ENCODE peak calls at places on chromosome 20, in six cellular contexts. L is transverse colon, G is upper lobe of left lung, M is stomach, A is esophagus muscularis mucosa, N is GM12878. X is an unnamed sample.

GRCh38 chr20:58891076-58891685 is 38.7 kb downstream of the GNAS start:
- DNase-seq in L (peak), N (no peak), G (peak), A (no peak), M (peak), X (peak)

GRCh38 chr20:46967647-46968046 is 73.0 kb downstream of the EYA2 start:
- DNase-seq in N (no peak), A (no peak), G (no peak), M (no peak), L (no peak), X (no peak)

GRCh38 chr20:38842558-38842981 is 37.1 kb downstream of the PPP1R16B start:
- DNase-seq in N (peak), M (peak), A (no peak), G (no peak), L (peak), X (no peak)

GRCh38 chr20:35568645-35569044 is 26.8 kb downstream of the ERGIC3 start:
- DNase-seq in L (peak), G (no peak), N (no peak), A (no peak), M (no peak), X (no peak)

GRCh38 chr20:11101243-11101642 is 427.4 kb upstream of the JAG1 start:
- DNase-seq in A (no peak), M (no peak), N (no peak), G (no peak), L (no peak), X (no peak)

GRCh38 chr20:17227199-17227535 is 327 bp downstream of the PCSK2 start:
- DNase-seq in M (no peak), N (no peak), L (no peak), A (no peak), G (no peak), X (no peak)

GRCh38 chr20:47276856-47277541 is 79.5 kb downstream of the ZMYND8 start:
- DNase-seq in G (peak), L (no peak), M (peak), N (no peak), A (no peak), X (peak)

GRCh38 chr20:13220194-13220856 is 749 bp upstream of the ISM1 start:
- DNase-seq in A (no peak), L (peak), M (peak), G (peak), N (no peak), X (peak)

GRCh38 chr20:9022361-9022760 is 46.5 kb upstream of the PLCB4 start:
- DNase-seq in G (no peak), A (no peak), L (no peak), M (no peak), N (no peak), X (no peak)

GRCh38 chr20:47336013-47336754 is 20.3 kb downstream of the ZMYND8 start:
- DNase-seq in G (no peak), M (no peak), N (no peak), L (peak), A (no peak), X (peak)

GRCh38 chr20:55641497-55641896 is 363.8 kb downstream of the CBLN4 start:
- DNase-seq in A (no peak), G (no peak), M (no peak), N (no peak), L (no peak), X (no peak)

GRCh38 chr20:50385733-50386640 is 124.2 kb upstream of the PTPN1 start:
- DNase-seq in A (no peak), G (peak), M (no peak), N (no peak), L (no peak), X (no peak)

GRCh38 chr20:1003920-1004697 is 2.0 kb upstream of the RSPO4 start:
- DNase-seq in G (no peak), M (no peak), L (no peak), N (no peak), A (no peak), X (peak)

GRCh38 chr20:51131806-51132205 is 108.9 kb upstream of the KCNG1 start:
- DNase-seq in G (no peak), A (no peak), M (no peak), N (no peak), L (no peak), X (no peak)

GRCh38 chr20:47231382-47232042 is 125.0 kb downstream of the ZMYND8 start:
- DNase-seq in G (no peak), A (no peak), L (no peak), M (no peak), N (no peak), X (no peak)

GRCh38 chr20:24959591-24960301 is 10.7 kb downstream of the CST7 start:
- DNase-seq in G (no peak), M (peak), A (no peak), L (no peak), N (no peak), X (peak)

GRCh38 chr20:57461726-57462125 is 63.2 kb downstream of the CTCFL start:
- DNase-seq in A (no peak), G (no peak), N (no peak), L (no peak), M (no peak), X (no peak)

GRCh38 chr20:36149469-36149868 is 5.1 kb upstream of the EPB41L1 start:
- DNase-seq in G (peak), A (no peak), L (no peak), M (peak), N (no peak), X (no peak)

GRCh38 chr20:32457476-32457986 is 99.4 kb downstream of the ASXL1 start:
- DNase-seq in N (no peak), M (peak), G (peak), L (no peak), A (no peak), X (peak)

GRCh38 chr20:6583134-6583738 is 184.2 kb upstream of the BMP2 start:
- DNase-seq in M (peak), G (no peak), A (no peak), N (peak), L (peak), X (peak)

GRCh38 chr20:51462566-51463276 is 79.8 kb downstream of the NFATC2 start:
- DNase-seq in M (no peak), G (peak), L (peak), A (no peak), N (no peak), X (peak)

GRCh38 chr20:7859371-7859802 is 80.9 kb downstream of the HAO1 start:
- DNase-seq in M (no peak), L (no peak), N (peak), A (no peak), G (no peak), X (no peak)

GRCh38 chr20:35473684-35474083 is 18.3 kb downstream of the CEP250 start:
- DNase-seq in N (no peak), G (no peak), A (no peak), M (no peak), L (no peak), X (no peak)

GRCh38 chr20:34262488-34263288 is 21.5 kb downstream of the ASIP start:
- DNase-seq in N (no peak), A (no peak), L (peak), G (no peak), M (peak), X (peak)

GRCh38 chr20:36344517-36345132 is 38.5 kb downstream of the DLGAP4 start:
- DNase-seq in L (peak), A (no peak), N (no peak), G (no peak), M (peak), X (no peak)

GRCh38 chr20:37042986-37043972 is 52.5 kb downstream of the RBL1 start:
- DNase-seq in A (no peak), M (no peak), L (peak), G (peak), N (peak), X (no peak)

GRCh38 chr20:17680836-17681740 is 954 bp downstream of the RRBP1 start:
- DNase-seq in L (peak), M (peak), A (no peak), G (peak), N (no peak), X (peak)

GRCh38 chr20:33859157-33859695 is 48.1 kb downstream of the CHMP4B start:
- DNase-seq in L (peak), N (no peak), M (no peak), G (no peak), A (no peak), X (no peak)

GRCh38 chr20:57540889-57541288 is 15.9 kb upstream of the CTCFL start:
- DNase-seq in A (no peak), L (peak), G (no peak), N (no peak), M (peak), X (peak)

GRCh38 chr20:9999660-10000059 is 35.1 kb upstream of the ANKEF1 start:
- DNase-seq in M (no peak), L (no peak), N (no peak), A (no peak), G (no peak), X (no peak)

GRCh38 chr20:16573011-16573965 is at the start of gene KIF16B:
- DNase-seq in N (peak), A (peak), G (peak), M (peak), L (peak), X (peak)

GRCh38 chr20:7980332-7981046 is 39.1 kb downstream of the TMX4 start:
- DNase-seq in L (no peak), M (no peak), N (no peak), G (no peak), A (no peak), X (no peak)

GRCh38 chr20:17895641-17896246 is 72.8 kb downstream of the SNX5 start:
- DNase-seq in M (no peak), N (peak), L (peak), A (no peak), G (peak), X (peak)

GRCh38 chr20:53423587-53424146 is 170.0 kb downstream of the ZNF217 start:
- DNase-seq in N (no peak), A (no peak), L (no peak), G (peak), M (no peak), X (no peak)

GRCh38 chr20:53425481-53425880 is 168.2 kb downstream of the ZNF217 start:
- DNase-seq in A (no peak), L (no peak), G (no peak), N (no peak), M (no peak), X (no peak)

GRCh38 chr20:53428997-53429396 is 164.6 kb downstream of the ZNF217 start:
- DNase-seq in L (no peak), G (no peak), A (no peak), N (no peak), M (no peak), X (no peak)

GRCh38 chr20:53425930-53426329 is 167.7 kb downstream of the ZNF217 start:
- DNase-seq in A (no peak), N (no peak), L (no peak), M (no peak), G (no peak), X (no peak)

DNA sequence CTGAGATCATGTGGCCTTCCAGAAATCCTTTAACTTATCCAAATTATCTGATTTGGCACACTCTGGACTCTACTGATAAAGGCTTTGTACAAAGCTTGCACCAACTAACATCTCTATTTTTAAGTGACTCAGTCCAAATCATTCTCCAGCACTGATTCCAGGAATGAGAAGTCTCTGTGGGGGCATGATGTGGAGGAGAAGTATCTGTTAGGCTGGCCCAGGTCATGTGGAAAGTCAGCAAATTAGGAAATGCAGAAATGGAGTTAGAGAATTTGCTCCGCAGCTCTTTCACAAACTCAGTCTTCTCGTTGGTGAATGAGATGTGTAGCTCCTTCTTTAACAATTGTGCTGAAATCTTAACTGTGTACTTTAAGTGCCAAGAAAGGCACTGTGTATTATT is 165.7 kb downstream of the ZNF217 start:
- DNase-seq in L (no peak), N (no peak), A (no peak), M (no peak), G (no peak), X (no peak)
- TF ChIP-seq EP300 in L (no peak), N (no peak), A (no peak), M (no peak), G (no peak), X (no peak)

DNA sequence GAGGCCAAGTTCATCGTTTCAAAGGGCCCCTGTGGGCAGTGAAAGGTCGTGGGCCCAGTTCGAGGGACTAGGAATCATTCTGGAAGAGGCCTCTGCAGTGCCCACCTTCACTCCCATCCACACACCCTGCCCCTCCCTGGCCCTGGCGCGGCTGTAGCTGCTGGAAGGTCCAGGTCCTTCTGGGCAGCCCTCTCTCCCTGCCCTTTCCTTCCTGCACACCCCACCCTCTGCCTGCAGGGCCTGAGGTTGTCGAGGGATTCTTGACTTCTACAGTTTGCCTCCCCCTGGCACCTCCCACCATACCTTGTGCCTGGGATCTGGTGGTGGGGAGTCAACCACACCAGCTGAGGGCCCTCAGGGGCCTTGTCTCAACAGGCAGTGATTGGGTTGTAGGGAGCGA is 4.5 kb upstream of the MYT1 start:
- DNase-seq in M (no peak), N (no peak), G (no peak), A (no peak), L (no peak), X (no peak)
- TF ChIP-seq POLR2AphosphoS5 in M (no peak), N (no peak), G (no peak), A (no peak), L (no peak), X (no peak)

GRCh38 chr20:45857114-45857835 is at the start of the genes ACOT8 and ZSWIM3:
- DNase-seq in G (peak), L (peak), M (peak), N (peak), A (peak), X (peak)
- TF ChIP-seq POLR2A in G (no peak), L (peak), M (no peak), N (peak), A (no peak), X (peak)

GRCh38 chr20:4074877-4075455 is 59.6 kb upstream of the RNF24 start:
- DNase-seq in M (no peak), A (no peak), L (no peak), N (no peak), G (no peak), X (peak)
- TF ChIP-seq EP300 in M (no peak), A (no peak), L (no peak), N (no peak), G (no peak), X (no peak)

GRCh38 chr20:45433316-45433715 is 17.4 kb downstream of the PIGT start:
- DNase-seq in L (peak), A (no peak), N (no peak), M (no peak), G (no peak), X (peak)

GRCh38 chr20:45429618-45430017 is 13.7 kb downstream of the PIGT start:
- DNase-seq in G (no peak), L (no peak), M (no peak), A (no peak), N (no peak), X (no peak)

GRCh38 chr20:45436732-45437485 is 21.0 kb downstream of the PIGT start:
- DNase-seq in M (peak), A (peak), L (peak), N (no peak), G (peak), X (peak)

GRCh38 chr20:45427236-45428149 is 11.6 kb downstream of the PIGT start:
- DNase-seq in N (no peak), M (peak), L (peak), A (no peak), G (no peak), X (no peak)

GRCh38 chr20:45432294-45432693 is 16.4 kb downstream of the PIGT start:
- DNase-seq in L (no peak), N (peak), A (no peak), G (no peak), M (no peak), X (no peak)
- TF ChIP-seq POLR2AphosphoS5 in L (no peak), N (no peak), A (no peak), G (no peak), M (no peak), X (no peak)

DNA sequence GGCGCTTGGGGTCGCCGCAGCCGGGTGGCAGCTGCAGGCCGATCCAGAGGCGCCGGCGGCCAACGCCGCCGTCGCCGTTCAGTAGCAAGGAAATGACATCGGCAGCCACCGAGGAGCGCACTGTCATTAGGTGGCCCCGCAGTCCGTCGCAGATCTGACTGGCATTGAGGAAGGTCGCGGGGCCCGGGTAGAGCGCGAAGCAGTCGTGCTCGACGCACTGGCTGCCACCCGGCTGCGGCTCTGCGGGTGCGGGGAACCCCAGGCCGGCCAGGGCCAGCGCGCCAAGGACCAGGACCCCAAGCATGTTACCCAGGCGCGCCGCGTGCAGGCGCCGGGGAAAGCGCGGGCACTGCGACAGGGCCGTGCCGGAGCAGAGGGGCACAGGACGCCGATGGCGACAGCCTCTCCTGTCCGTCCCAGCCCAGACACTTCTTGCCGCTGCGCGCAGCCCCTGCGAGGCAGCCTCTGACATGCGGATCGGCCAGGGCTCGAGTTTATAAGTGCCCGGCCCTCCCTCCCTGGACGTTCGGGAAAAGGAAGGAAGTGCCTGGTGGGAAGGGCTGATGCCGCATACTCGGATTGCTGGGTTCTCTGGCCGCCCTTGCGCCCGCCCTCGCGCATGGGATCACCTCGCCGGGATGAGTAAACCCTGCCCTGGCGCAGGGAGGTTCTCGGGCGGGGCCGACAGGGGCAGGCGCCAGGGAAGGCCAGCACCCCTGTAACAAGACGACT is at the start of gene THBD:
- DNase-seq in A (peak), M (peak), N (no peak), G (peak), L (peak), X (peak)
- TF ChIP-seq POLR2A in A (peak), M (no peak), N (no peak), G (no peak), L (peak), X (peak)

DNA sequence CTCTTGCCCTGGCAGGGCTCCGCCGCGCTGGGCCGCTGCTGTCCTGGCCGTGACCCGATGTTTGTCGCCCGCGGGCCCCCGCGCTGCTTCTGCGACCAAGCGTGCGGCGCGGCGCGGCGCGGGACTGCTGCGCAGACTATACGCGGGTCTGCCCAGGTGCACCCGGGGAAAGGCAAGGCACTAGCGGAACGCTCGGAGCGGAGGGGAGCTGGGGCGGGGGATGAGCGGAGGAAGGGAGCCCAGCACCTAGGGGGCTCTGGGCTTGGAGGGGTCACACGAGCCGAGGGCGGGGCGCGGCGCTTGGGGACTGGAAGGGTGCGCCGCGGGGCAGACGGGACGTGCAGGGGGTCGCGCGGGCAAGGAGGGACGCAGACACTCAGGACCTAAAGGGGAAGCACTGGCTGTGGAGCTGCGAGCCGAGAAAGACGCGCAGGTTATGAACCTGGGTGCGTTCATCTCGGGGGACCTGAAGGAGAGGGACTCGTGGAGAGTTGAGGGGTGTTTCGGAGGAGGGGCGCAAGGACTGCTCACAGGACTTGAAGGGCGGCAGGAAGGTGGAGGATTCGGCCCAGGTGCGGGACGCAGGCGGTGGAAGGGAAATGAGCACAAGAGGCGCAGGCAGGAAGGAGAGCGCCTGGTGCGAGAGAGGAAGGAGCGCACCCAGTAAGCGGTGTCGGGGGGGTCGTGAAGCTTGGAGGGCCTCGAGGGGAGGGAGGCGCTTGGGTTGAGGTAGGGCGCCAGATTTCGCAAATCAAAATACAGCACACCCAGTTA is 40.8 kb upstream of the ZNFX1 start:
- DNase-seq in M (no peak), L (no peak), G (peak), A (no peak), N (no peak), X (no peak)
- TF ChIP-seq EP300 in M (no peak), L (no peak), G (no peak), A (no peak), N (no peak), X (no peak)

GRCh38 chr20:62134735-62135231 is 8.4 kb downstream of the PSMA7 start:
- DNase-seq in M (peak), N (no peak), L (no peak), G (no peak), A (no peak), X (no peak)

GRCh38 chr20:62133051-62133845 is 9.9 kb downstream of the PSMA7 start:
- DNase-seq in M (no peak), N (no peak), A (no peak), L (no peak), G (peak), X (no peak)

GRCh38 chr20:62135573-62136266 is 7.5 kb downstream of the PSMA7 start:
- DNase-seq in N (no peak), M (no peak), L (no peak), A (no peak), G (no peak), X (no peak)

GRCh38 chr20:62132421-62132820 is 10.1 kb downstream of the LSM14B start:
- DNase-seq in L (no peak), M (no peak), A (no peak), G (no peak), N (no peak), X (no peak)

GRCh38 chr20:62133864-62134263 is 9.3 kb downstream of the PSMA7 start:
- DNase-seq in L (no peak), G (no peak), N (no peak), M (no peak), A (no peak), X (no peak)
- TF ChIP-seq POLR2AphosphoS5 in L (no peak), G (no peak), N (no peak), M (no peak), A (no peak), X (no peak)

X was measured in sigmoid colon.